ENCODE peak calls at places on chromosomes 7 and 10, in ten cellular contexts. One of them, this sample, is unnamed.

GRCh38 chr10:119657725-119658124 is 6.5 kb downstream of the BAG3 start:
- DNase-seq in activated naive CD8-positive, alpha-beta T cell treated with anti-CD3 and anti-CD28 coated beads for 36 hours: no peak
- DNase-seq in choroid plexus epithelial cell: no peak
- DNase-seq in stimulated activated CD8-positive, alpha-beta memory T cell treated with anti-CD3 and anti-CD28 coated beads, Interleukin-4, amount 100 ng/mL, for 24 hours: no peak
- DNase-seq in HEK293T: no peak
- DNase-seq in mucosa of gallbladder: peak
- DNase-seq in stimulated activated CD4-positive, alpha-beta T cell treated with anti-CD3 and anti-CD28 coated beads, Interleukin-4, amount 100 ng/mL, for 4 hours: no peak
- DNase-seq in fibroblast of the aortic adventitia: peak
- DNase-seq in CD8-positive, alpha-beta memory T cell: no peak
- DNase-seq in activated CD8-positive, alpha-beta memory T cell treated with anti-CD3 and anti-CD28 coated beads for 24 hours: no peak
- DNase-seq in this sample: no peak

GRCh38 chr10:88092975-88093374 is 229.6 kb downstream of the PTEN start:
- DNase-seq in HEK293T: no peak
- DNase-seq in fibroblast of the aortic adventitia: no peak
- DNase-seq in activated naive CD8-positive, alpha-beta T cell treated with anti-CD3 and anti-CD28 coated beads for 36 hours: no peak
- DNase-seq in stimulated activated CD4-positive, alpha-beta T cell treated with anti-CD3 and anti-CD28 coated beads, Interleukin-4, amount 100 ng/mL, for 4 hours: no peak
- DNase-seq in activated CD8-positive, alpha-beta memory T cell treated with anti-CD3 and anti-CD28 coated beads for 24 hours: no peak
- DNase-seq in mucosa of gallbladder: no peak
- DNase-seq in stimulated activated CD8-positive, alpha-beta memory T cell treated with anti-CD3 and anti-CD28 coated beads, Interleukin-4, amount 100 ng/mL, for 24 hours: no peak
- DNase-seq in CD8-positive, alpha-beta memory T cell: no peak
- DNase-seq in choroid plexus epithelial cell: no peak
- DNase-seq in this sample: no peak

GRCh38 chr7:93159490-93159889 is 11.3 kb upstream of the SAMD9L start:
- DNase-seq in activated naive CD8-positive, alpha-beta T cell treated with anti-CD3 and anti-CD28 coated beads for 36 hours: no peak
- DNase-seq in fibroblast of the aortic adventitia: peak
- DNase-seq in stimulated activated CD8-positive, alpha-beta memory T cell treated with anti-CD3 and anti-CD28 coated beads, Interleukin-4, amount 100 ng/mL, for 24 hours: no peak
- DNase-seq in choroid plexus epithelial cell: peak
- DNase-seq in activated CD8-positive, alpha-beta memory T cell treated with anti-CD3 and anti-CD28 coated beads for 24 hours: no peak
- DNase-seq in CD8-positive, alpha-beta memory T cell: no peak
- DNase-seq in stimulated activated CD4-positive, alpha-beta T cell treated with anti-CD3 and anti-CD28 coated beads, Interleukin-4, amount 100 ng/mL, for 4 hours: no peak
- DNase-seq in mucosa of gallbladder: no peak
- DNase-seq in HEK293T: no peak
- DNase-seq in this sample: no peak

GRCh38 chr7:114368492-114368891 is 46.1 kb upstream of the FOXP2 start:
- DNase-seq in fibroblast of the aortic adventitia: no peak
- DNase-seq in stimulated activated CD4-positive, alpha-beta T cell treated with anti-CD3 and anti-CD28 coated beads, Interleukin-4, amount 100 ng/mL, for 4 hours: no peak
- DNase-seq in CD8-positive, alpha-beta memory T cell: no peak
- DNase-seq in activated naive CD8-positive, alpha-beta T cell treated with anti-CD3 and anti-CD28 coated beads for 36 hours: no peak
- DNase-seq in mucosa of gallbladder: no peak
- DNase-seq in stimulated activated CD8-positive, alpha-beta memory T cell treated with anti-CD3 and anti-CD28 coated beads, Interleukin-4, amount 100 ng/mL, for 24 hours: no peak
- DNase-seq in choroid plexus epithelial cell: no peak
- DNase-seq in activated CD8-positive, alpha-beta memory T cell treated with anti-CD3 and anti-CD28 coated beads for 24 hours: no peak
- DNase-seq in HEK293T: no peak
- DNase-seq in this sample: no peak

GRCh38 chr10:30027057-30028005 is 32.1 kb downstream of the JCAD start:
- DNase-seq in mucosa of gallbladder: peak
- DNase-seq in fibroblast of the aortic adventitia: no peak
- DNase-seq in choroid plexus epithelial cell: peak
- DNase-seq in CD8-positive, alpha-beta memory T cell: peak
- DNase-seq in stimulated activated CD4-positive, alpha-beta T cell treated with anti-CD3 and anti-CD28 coated beads, Interleukin-4, amount 100 ng/mL, for 4 hours: peak
- DNase-seq in HEK293T: no peak
- DNase-seq in activated CD8-positive, alpha-beta memory T cell treated with anti-CD3 and anti-CD28 coated beads for 24 hours: peak
- DNase-seq in activated naive CD8-positive, alpha-beta T cell treated with anti-CD3 and anti-CD28 coated beads for 36 hours: peak
- DNase-seq in stimulated activated CD8-positive, alpha-beta memory T cell treated with anti-CD3 and anti-CD28 coated beads, Interleukin-4, amount 100 ng/mL, for 24 hours: peak
- DNase-seq in this sample: peak

GRCh38 chr10:72913287-72913686 is 19.7 kb downstream of the OIT3 start:
- DNase-seq in stimulated activated CD8-positive, alpha-beta memory T cell treated with anti-CD3 and anti-CD28 coated beads, Interleukin-4, amount 100 ng/mL, for 24 hours: no peak
- DNase-seq in stimulated activated CD4-positive, alpha-beta T cell treated with anti-CD3 and anti-CD28 coated beads, Interleukin-4, amount 100 ng/mL, for 4 hours: no peak
- DNase-seq in CD8-positive, alpha-beta memory T cell: no peak
- DNase-seq in choroid plexus epithelial cell: no peak
- DNase-seq in activated CD8-positive, alpha-beta memory T cell treated with anti-CD3 and anti-CD28 coated beads for 24 hours: no peak
- DNase-seq in HEK293T: no peak
- DNase-seq in mucosa of gallbladder: no peak
- DNase-seq in activated naive CD8-positive, alpha-beta T cell treated with anti-CD3 and anti-CD28 coated beads for 36 hours: no peak
- DNase-seq in fibroblast of the aortic adventitia: no peak
- DNase-seq in this sample: no peak

GRCh38 chr7:44132039-44132438 is 8.7 kb upstream of the POLD2 start:
- DNase-seq in choroid plexus epithelial cell: peak
- DNase-seq in stimulated activated CD4-positive, alpha-beta T cell treated with anti-CD3 and anti-CD28 coated beads, Interleukin-4, amount 100 ng/mL, for 4 hours: no peak
- DNase-seq in fibroblast of the aortic adventitia: peak
- DNase-seq in stimulated activated CD8-positive, alpha-beta memory T cell treated with anti-CD3 and anti-CD28 coated beads, Interleukin-4, amount 100 ng/mL, for 24 hours: no peak
- DNase-seq in activated CD8-positive, alpha-beta memory T cell treated with anti-CD3 and anti-CD28 coated beads for 24 hours: no peak
- DNase-seq in HEK293T: no peak
- DNase-seq in mucosa of gallbladder: no peak
- DNase-seq in CD8-positive, alpha-beta memory T cell: no peak
- DNase-seq in activated naive CD8-positive, alpha-beta T cell treated with anti-CD3 and anti-CD28 coated beads for 36 hours: no peak
- DNase-seq in this sample: no peak

GRCh38 chr10:117615649-117616048 is 73.1 kb downstream of the EMX2 start:
- DNase-seq in fibroblast of the aortic adventitia: no peak
- DNase-seq in HEK293T: no peak
- DNase-seq in CD8-positive, alpha-beta memory T cell: no peak
- DNase-seq in stimulated activated CD4-positive, alpha-beta T cell treated with anti-CD3 and anti-CD28 coated beads, Interleukin-4, amount 100 ng/mL, for 4 hours: no peak
- DNase-seq in stimulated activated CD8-positive, alpha-beta memory T cell treated with anti-CD3 and anti-CD28 coated beads, Interleukin-4, amount 100 ng/mL, for 24 hours: no peak
- DNase-seq in mucosa of gallbladder: no peak
- DNase-seq in choroid plexus epithelial cell: no peak
- DNase-seq in activated naive CD8-positive, alpha-beta T cell treated with anti-CD3 and anti-CD28 coated beads for 36 hours: no peak
- DNase-seq in activated CD8-positive, alpha-beta memory T cell treated with anti-CD3 and anti-CD28 coated beads for 24 hours: peak
- DNase-seq in this sample: no peak

GRCh38 chr7:104982308-104982755 is 31.7 kb upstream of the KMT2E start:
- DNase-seq in choroid plexus epithelial cell: no peak
- DNase-seq in CD8-positive, alpha-beta memory T cell: no peak
- DNase-seq in HEK293T: peak
- DNase-seq in mucosa of gallbladder: no peak
- DNase-seq in activated naive CD8-positive, alpha-beta T cell treated with anti-CD3 and anti-CD28 coated beads for 36 hours: no peak
- DNase-seq in activated CD8-positive, alpha-beta memory T cell treated with anti-CD3 and anti-CD28 coated beads for 24 hours: no peak
- DNase-seq in stimulated activated CD8-positive, alpha-beta memory T cell treated with anti-CD3 and anti-CD28 coated beads, Interleukin-4, amount 100 ng/mL, for 24 hours: no peak
- DNase-seq in stimulated activated CD4-positive, alpha-beta T cell treated with anti-CD3 and anti-CD28 coated beads, Interleukin-4, amount 100 ng/mL, for 4 hours: no peak
- DNase-seq in fibroblast of the aortic adventitia: peak
- DNase-seq in this sample: no peak

GRCh38 chr10:77422491-77423338 is 214.9 kb downstream of the KCNMA1 start:
- DNase-seq in HEK293T: no peak
- DNase-seq in CD8-positive, alpha-beta memory T cell: no peak
- DNase-seq in mucosa of gallbladder: no peak
- DNase-seq in fibroblast of the aortic adventitia: peak
- DNase-seq in choroid plexus epithelial cell: no peak
- DNase-seq in stimulated activated CD4-positive, alpha-beta T cell treated with anti-CD3 and anti-CD28 coated beads, Interleukin-4, amount 100 ng/mL, for 4 hours: no peak
- DNase-seq in activated naive CD8-positive, alpha-beta T cell treated with anti-CD3 and anti-CD28 coated beads for 36 hours: no peak
- DNase-seq in stimulated activated CD8-positive, alpha-beta memory T cell treated with anti-CD3 and anti-CD28 coated beads, Interleukin-4, amount 100 ng/mL, for 24 hours: no peak
- DNase-seq in activated CD8-positive, alpha-beta memory T cell treated with anti-CD3 and anti-CD28 coated beads for 24 hours: no peak
- DNase-seq in this sample: no peak